ENCODE peak calls at places on chromosomes 13 and 19, in ten cellular contexts. One of them, this sample, is unnamed.

GRCh38 chr13:36986462-36987240 is 12.5 kb downstream of the ALG5 start:
- DNase-seq in lower leg skin: no peak
- DNase-seq in DND-41: no peak
- DNase-seq in IMR-90: peak
- DNase-seq in CD4-positive, alpha-beta T cell: no peak
- DNase-seq in SK-N-SH: no peak
- DNase-seq in colonic mucosa: no peak
- DNase-seq in PC-9: no peak
- DNase-seq in testis: no peak
- DNase-seq in dorsolateral prefrontal cortex: no peak
- DNase-seq in this sample: no peak

GRCh38 chr19:45990113-45990728 is 5.0 kb upstream of the CCDC61 start:
- DNase-seq in lower leg skin: no peak
- DNase-seq in DND-41: no peak
- DNase-seq in IMR-90: no peak
- DNase-seq in CD4-positive, alpha-beta T cell: no peak
- DNase-seq in SK-N-SH: no peak
- DNase-seq in colonic mucosa: no peak
- DNase-seq in PC-9: no peak
- DNase-seq in testis: no peak
- DNase-seq in dorsolateral prefrontal cortex: no peak
- DNase-seq in this sample: no peak

GRCh38 chr19:40609561-40610395 is 8.6 kb downstream of the LTBP4 start:
- DNase-seq in lower leg skin: peak
- DNase-seq in DND-41: peak
- DNase-seq in IMR-90: no peak
- DNase-seq in CD4-positive, alpha-beta T cell: peak
- DNase-seq in SK-N-SH: peak
- DNase-seq in colonic mucosa: peak
- DNase-seq in PC-9: peak
- DNase-seq in testis: peak
- DNase-seq in dorsolateral prefrontal cortex: peak
- DNase-seq in this sample: peak

GRCh38 chr13:51825165-51825592 is 19.8 kb downstream of the TMEM272 start:
- DNase-seq in lower leg skin: no peak
- DNase-seq in DND-41: no peak
- DNase-seq in IMR-90: no peak
- DNase-seq in CD4-positive, alpha-beta T cell: no peak
- DNase-seq in SK-N-SH: no peak
- DNase-seq in colonic mucosa: no peak
- DNase-seq in PC-9: no peak
- DNase-seq in testis: no peak
- DNase-seq in dorsolateral prefrontal cortex: no peak
- DNase-seq in this sample: no peak

GRCh38 chr13:24053505-24054251 is 106.8 kb upstream of the SPATA13 start:
- DNase-seq in lower leg skin: no peak
- DNase-seq in DND-41: peak
- DNase-seq in IMR-90: peak
- DNase-seq in CD4-positive, alpha-beta T cell: peak
- DNase-seq in SK-N-SH: peak
- DNase-seq in colonic mucosa: peak
- DNase-seq in PC-9: peak
- DNase-seq in testis: peak
- DNase-seq in dorsolateral prefrontal cortex: peak
- DNase-seq in this sample: peak

GRCh38 chr13:94712812-94713555 is 639 bp upstream of the SOX21 start:
- DNase-seq in lower leg skin: no peak
- DNase-seq in DND-41: no peak
- DNase-seq in IMR-90: peak
- DNase-seq in CD4-positive, alpha-beta T cell: no peak
- DNase-seq in SK-N-SH: peak
- DNase-seq in colonic mucosa: no peak
- DNase-seq in PC-9: no peak
- DNase-seq in testis: no peak
- DNase-seq in dorsolateral prefrontal cortex: no peak
- DNase-seq in this sample: peak

GRCh38 chr13:107590556-107590955 is 624.8 kb downstream of the LIG4 start:
- DNase-seq in lower leg skin: no peak
- DNase-seq in DND-41: no peak
- DNase-seq in IMR-90: peak
- DNase-seq in CD4-positive, alpha-beta T cell: no peak
- DNase-seq in SK-N-SH: no peak
- DNase-seq in colonic mucosa: no peak
- DNase-seq in PC-9: peak
- DNase-seq in testis: no peak
- DNase-seq in dorsolateral prefrontal cortex: no peak
- DNase-seq in this sample: no peak

GRCh38 chr19:41866284-41866683 is 6.2 kb downstream of the RPS19 start:
- DNase-seq in lower leg skin: no peak
- DNase-seq in DND-41: peak
- DNase-seq in IMR-90: no peak
- DNase-seq in CD4-positive, alpha-beta T cell: no peak
- DNase-seq in SK-N-SH: peak
- DNase-seq in colonic mucosa: no peak
- DNase-seq in PC-9: no peak
- DNase-seq in testis: no peak
- DNase-seq in dorsolateral prefrontal cortex: no peak
- DNase-seq in this sample: no peak

GRCh38 chr13:77919351-77920294 is 992 bp upstream of the EDNRB start:
- DNase-seq in lower leg skin: no peak
- DNase-seq in DND-41: no peak
- DNase-seq in IMR-90: peak
- DNase-seq in CD4-positive, alpha-beta T cell: no peak
- DNase-seq in SK-N-SH: peak
- DNase-seq in colonic mucosa: peak
- DNase-seq in PC-9: no peak
- DNase-seq in testis: peak
- DNase-seq in dorsolateral prefrontal cortex: peak
- DNase-seq in this sample: peak

GRCh38 chr13:26327905-26328304 is 74.0 kb downstream of the CDK8 start:
- DNase-seq in lower leg skin: no peak
- DNase-seq in DND-41: no peak
- DNase-seq in IMR-90: no peak
- DNase-seq in CD4-positive, alpha-beta T cell: no peak
- DNase-seq in SK-N-SH: no peak
- DNase-seq in colonic mucosa: no peak
- DNase-seq in PC-9: peak
- DNase-seq in testis: no peak
- DNase-seq in dorsolateral prefrontal cortex: no peak
- DNase-seq in this sample: no peak

DNA sequence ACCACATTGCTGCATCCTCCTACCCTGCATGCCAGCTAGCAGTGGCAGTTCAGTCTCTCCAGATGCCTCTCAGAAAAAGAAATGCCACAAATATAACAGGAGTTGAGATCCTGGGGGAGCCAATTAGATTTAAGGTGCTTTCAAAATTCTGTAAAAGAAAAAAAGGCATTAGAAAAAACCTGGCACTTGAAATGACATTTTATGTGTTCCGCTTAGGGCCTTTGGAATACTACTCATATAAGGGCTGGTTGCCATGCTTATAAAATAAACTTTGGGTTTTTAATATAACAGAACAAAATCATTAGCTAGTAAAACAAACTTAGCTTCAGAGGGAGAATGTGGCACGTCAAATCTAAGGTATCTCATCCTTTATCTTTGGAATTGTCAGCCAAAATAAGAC is 104.1 kb downstream of the ENOX1 start:
- DNase-seq in lower leg skin: no peak
- DNase-seq in DND-41: no peak
- DNase-seq in IMR-90: no peak
- DNase-seq in CD4-positive, alpha-beta T cell: no peak
- DNase-seq in SK-N-SH: no peak
- DNase-seq in colonic mucosa: no peak
- DNase-seq in PC-9: no peak
- DNase-seq in testis: no peak
- DNase-seq in dorsolateral prefrontal cortex: no peak
- DNase-seq in this sample: no peak
- TF ChIP-seq CTCF in lower leg skin: no peak
- TF ChIP-seq CTCF in DND-41: no peak
- TF ChIP-seq CTCF in IMR-90: no peak
- TF ChIP-seq CTCF in CD4-positive, alpha-beta T cell: no peak
- TF ChIP-seq CTCF in SK-N-SH: no peak
- TF ChIP-seq CTCF in colonic mucosa: no peak
- TF ChIP-seq CTCF in PC-9: no peak
- TF ChIP-seq CTCF in testis: no peak
- TF ChIP-seq CTCF in dorsolateral prefrontal cortex: no peak
- TF ChIP-seq CTCF in this sample: no peak

GRCh38 chr13:45807520-45808099 is 43.9 kb downstream of the SIAH3 start:
- DNase-seq in lower leg skin: no peak
- DNase-seq in DND-41: no peak
- DNase-seq in IMR-90: peak
- DNase-seq in CD4-positive, alpha-beta T cell: peak
- DNase-seq in SK-N-SH: peak
- DNase-seq in colonic mucosa: no peak
- DNase-seq in PC-9: peak
- DNase-seq in testis: peak
- DNase-seq in dorsolateral prefrontal cortex: peak
- DNase-seq in this sample: peak
- TF ChIP-seq CTCF in lower leg skin: no peak
- TF ChIP-seq CTCF in DND-41: peak
- TF ChIP-seq CTCF in IMR-90: peak
- TF ChIP-seq CTCF in CD4-positive, alpha-beta T cell: peak
- TF ChIP-seq CTCF in SK-N-SH: peak
- TF ChIP-seq CTCF in colonic mucosa: no peak
- TF ChIP-seq CTCF in PC-9: peak
- TF ChIP-seq CTCF in testis: no peak
- TF ChIP-seq CTCF in dorsolateral prefrontal cortex: peak
- TF ChIP-seq CTCF in this sample: peak

GRCh38 chr19:5891938-5892771 is 11.4 kb downstream of the NDUFA11 start:
- DNase-seq in lower leg skin: no peak
- DNase-seq in DND-41: no peak
- DNase-seq in IMR-90: peak
- DNase-seq in CD4-positive, alpha-beta T cell: no peak
- DNase-seq in SK-N-SH: peak
- DNase-seq in colonic mucosa: peak
- DNase-seq in PC-9: no peak
- DNase-seq in testis: no peak
- DNase-seq in dorsolateral prefrontal cortex: no peak
- DNase-seq in this sample: peak

GRCh38 chr19:5892772-5893275 is 10.8 kb downstream of the NDUFA11 start:
- DNase-seq in lower leg skin: no peak
- DNase-seq in DND-41: no peak
- DNase-seq in IMR-90: no peak
- DNase-seq in CD4-positive, alpha-beta T cell: no peak
- DNase-seq in SK-N-SH: no peak
- DNase-seq in colonic mucosa: no peak
- DNase-seq in PC-9: no peak
- DNase-seq in testis: no peak
- DNase-seq in dorsolateral prefrontal cortex: no peak
- DNase-seq in this sample: no peak

GRCh38 chr19:5889288-5889971 is 14.2 kb downstream of the NDUFA11 start:
- DNase-seq in lower leg skin: no peak
- DNase-seq in DND-41: no peak
- DNase-seq in IMR-90: peak
- DNase-seq in CD4-positive, alpha-beta T cell: no peak
- DNase-seq in SK-N-SH: peak
- DNase-seq in colonic mucosa: no peak
- DNase-seq in PC-9: no peak
- DNase-seq in testis: no peak
- DNase-seq in dorsolateral prefrontal cortex: no peak
- DNase-seq in this sample: no peak

GRCh38 chr19:5891572-5891937 is 12.0 kb downstream of the NDUFA11 start:
- DNase-seq in lower leg skin: no peak
- DNase-seq in DND-41: no peak
- DNase-seq in IMR-90: no peak
- DNase-seq in CD4-positive, alpha-beta T cell: no peak
- DNase-seq in SK-N-SH: peak
- DNase-seq in colonic mucosa: no peak
- DNase-seq in PC-9: no peak
- DNase-seq in testis: no peak
- DNase-seq in dorsolateral prefrontal cortex: no peak
- DNase-seq in this sample: no peak

GRCh38 chr19:5890099-5890498 is 13.5 kb downstream of the NDUFA11 start:
- DNase-seq in lower leg skin: no peak
- DNase-seq in DND-41: no peak
- DNase-seq in IMR-90: no peak
- DNase-seq in CD4-positive, alpha-beta T cell: no peak
- DNase-seq in SK-N-SH: peak
- DNase-seq in colonic mucosa: no peak
- DNase-seq in PC-9: no peak
- DNase-seq in testis: no peak
- DNase-seq in dorsolateral prefrontal cortex: no peak
- DNase-seq in this sample: no peak
- TF ChIP-seq CTCF in lower leg skin: no peak
- TF ChIP-seq CTCF in DND-41: no peak
- TF ChIP-seq CTCF in IMR-90: no peak
- TF ChIP-seq CTCF in CD4-positive, alpha-beta T cell: no peak
- TF ChIP-seq CTCF in SK-N-SH: no peak
- TF ChIP-seq CTCF in colonic mucosa: no peak
- TF ChIP-seq CTCF in PC-9: no peak
- TF ChIP-seq CTCF in testis: no peak
- TF ChIP-seq CTCF in dorsolateral prefrontal cortex: no peak
- TF ChIP-seq CTCF in this sample: no peak

DNA sequence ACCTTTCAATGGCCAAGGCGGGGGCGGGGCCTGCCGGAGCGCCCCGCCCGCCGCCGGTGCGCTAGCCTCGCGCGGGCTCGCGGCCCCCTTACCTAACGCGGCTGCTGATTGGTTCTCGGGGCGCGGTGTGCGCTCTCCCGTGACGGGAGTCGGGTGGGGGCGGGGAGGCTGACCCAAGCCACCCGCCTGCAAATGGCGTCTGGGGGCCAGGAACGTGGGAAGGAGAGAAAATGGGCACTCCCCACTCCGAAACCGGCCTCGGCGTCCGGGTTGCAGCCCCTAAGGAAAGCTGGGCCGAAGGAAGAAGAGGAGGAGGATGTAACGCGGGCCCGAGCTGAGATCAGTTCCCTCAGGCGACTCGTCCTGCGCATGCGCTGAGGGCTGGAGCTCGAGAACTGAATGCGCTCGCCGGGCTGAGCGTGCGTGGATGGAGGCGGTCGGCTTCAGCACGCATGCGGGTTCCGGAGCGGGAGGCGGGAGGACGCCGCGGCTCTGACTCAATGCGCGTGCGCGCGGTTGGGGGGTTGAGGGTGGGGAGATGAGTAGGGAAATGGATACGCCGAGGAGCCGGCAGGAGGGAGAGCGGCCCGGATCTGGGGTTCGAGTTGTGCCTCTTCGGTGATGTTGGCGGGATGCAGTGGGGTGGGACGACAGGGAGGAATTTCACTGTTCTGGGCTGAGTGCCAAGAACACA is at the start of gene SMG9:
- DNase-seq in lower leg skin: peak
- DNase-seq in DND-41: peak
- DNase-seq in IMR-90: peak
- DNase-seq in CD4-positive, alpha-beta T cell: peak
- DNase-seq in SK-N-SH: peak
- DNase-seq in colonic mucosa: peak
- DNase-seq in PC-9: peak
- DNase-seq in testis: peak
- DNase-seq in dorsolateral prefrontal cortex: peak
- DNase-seq in this sample: peak
- TF ChIP-seq CTCF in lower leg skin: no peak
- TF ChIP-seq CTCF in DND-41: no peak
- TF ChIP-seq CTCF in IMR-90: no peak
- TF ChIP-seq CTCF in CD4-positive, alpha-beta T cell: no peak
- TF ChIP-seq CTCF in SK-N-SH: no peak
- TF ChIP-seq CTCF in colonic mucosa: no peak
- TF ChIP-seq CTCF in PC-9: no peak
- TF ChIP-seq CTCF in testis: no peak
- TF ChIP-seq CTCF in dorsolateral prefrontal cortex: no peak
- TF ChIP-seq CTCF in this sample: no peak

This sample was measured in neural crest cell.